ENCODE peak calls at places on chromosomes 11 and 22, in ten cellular contexts. E is heart left ventricle, H is transverse colon, C is K562, Q is IMR-90, N is right lobe of liver, B is A549, Z is uterus, A is lower leg skin, L is stomach. I is an unnamed sample.
A peak's percentile ranks its signal among the peaks of the same experiment; 100 is the strongest.

GRCh38 chr11:61776561-61777075 is 15.8 kb downstream of the TMEM258 start:
- DNase-seq in A (no peak), E (no peak), Q (peak; percentile 68), B (peak; percentile 94), Z (no peak), H (peak; percentile 66), N (peak; percentile 76), L (peak; percentile 76), C (peak; percentile 86), I (peak; percentile 80)

GRCh38 chr11:7673724-7674434 is 579 bp upstream of the CYB5R2 start:
- DNase-seq in E (peak; percentile 44), Q (no peak), B (no peak), H (peak; percentile 76), C (peak; percentile 41), N (no peak), Z (peak; percentile 70), L (peak; percentile 63), A (peak; percentile 92), I (no peak)

GRCh38 chr11:34238533-34238932 is 119.3 kb downstream of the ABTB2 start:
- DNase-seq in Q (no peak), E (no peak), L (no peak), Z (no peak), A (no peak), B (no peak), H (no peak), N (no peak), C (no peak), I (no peak)

GRCh38 chr11:1060885-1061616 is 13.6 kb upstream of the MUC2 start:
- DNase-seq in Z (peak; percentile 34), B (peak; percentile 83), E (no peak), N (no peak), L (peak; percentile 77), H (peak; percentile 92), A (no peak), C (no peak), Q (peak; percentile 56), I (peak; percentile 11)

GRCh38 chr11:128501576-128502549 is 85.5 kb downstream of the ETS1 start:
- DNase-seq in Z (no peak), C (no peak), Q (peak; percentile 77), L (no peak), A (no peak), B (no peak), E (peak; percentile 81), N (no peak), H (no peak), I (peak; percentile 47)

GRCh38 chr11:125063429-125064043 is 431 bp downstream of the SLC37A2 start:
- DNase-seq in Q (no peak), A (peak; percentile 81), E (no peak), B (no peak), C (no peak), Z (no peak), N (no peak), H (no peak), L (peak; percentile 24), I (no peak)

GRCh38 chr22:37329239-37330140 is 47.2 kb downstream of the CYTH4 start:
- DNase-seq in Z (no peak), L (no peak), A (no peak), C (no peak), B (no peak), E (no peak), N (no peak), H (no peak), Q (peak; percentile 31), I (no peak)

GRCh38 chr11:69115586-69116560 is 39.9 kb upstream of the SMIM38 start:
- DNase-seq in Q (no peak), N (peak; percentile 88), H (peak; percentile 43), Z (no peak), E (peak; percentile 86), C (peak; percentile 32), A (no peak), B (peak; percentile 35), L (peak; percentile 95), I (peak; percentile 39)

GRCh38 chr11:5690216-5690615 is 626 bp downstream of the TRIM22 start:
- DNase-seq in H (no peak), Z (no peak), A (no peak), C (no peak), Q (peak; percentile 40), B (no peak), L (no peak), E (no peak), N (no peak), I (no peak)

GRCh38 chr11:73818838-73819237 is 31.2 kb downstream of the MRPL48 start:
- DNase-seq in L (no peak), Z (no peak), B (no peak), C (no peak), H (no peak), A (no peak), E (no peak), Q (peak; percentile 55), N (no peak), I (no peak)

GRCh38 chr22:45502215-45503070 is at the start of gene FBLN1:
- DNase-seq in L (no peak), B (peak; percentile 50), C (peak; percentile 43), E (peak; percentile 44), H (no peak), N (no peak), Z (peak; percentile 70), A (no peak), Q (no peak), I (no peak)

GRCh38 chr11:121655481-121656332 is 202.9 kb upstream of the SORL1-AS1 start:
- DNase-seq in B (peak; percentile 72), E (peak; percentile 87), H (peak; percentile 81), L (peak; percentile 82), Q (peak; percentile 99), Z (peak; percentile 95), A (peak; percentile 97), N (peak; percentile 88), C (peak; percentile 82), I (peak; percentile 87)

GRCh38 chr22:47296405-47297260 is 534.2 kb downstream of the TBC1D22A start:
- DNase-seq in L (peak; percentile 17), N (no peak), Z (no peak), B (no peak), H (no peak), E (no peak), Q (no peak), A (peak; percentile 58), C (peak; percentile 11), I (no peak)

GRCh38 chr11:126225266-126225665 is 13.7 kb downstream of the FAM118B start:
- DNase-seq in E (no peak), H (no peak), L (no peak), B (no peak), Z (no peak), Q (no peak), A (no peak), C (no peak), N (no peak), I (no peak)
- TF ChIP-seq CTCF in E (no peak), H (no peak), L (no peak), B (no peak), Z (no peak), Q (no peak), A (no peak), C (no peak), N (no peak), I (no peak)

GRCh38 chr11:79676396-79676795 is 235.6 kb upstream of the TENM4 start:
- DNase-seq in B (no peak), C (no peak), H (no peak), Q (no peak), A (no peak), E (no peak), L (no peak), Z (no peak), N (no peak), I (no peak)
- TF ChIP-seq POLR2A in B (no peak), C (no peak), H (no peak), Q (no peak), A (no peak), E (no peak), L (no peak), Z (no peak), N (no peak), I (no peak)

DNA sequence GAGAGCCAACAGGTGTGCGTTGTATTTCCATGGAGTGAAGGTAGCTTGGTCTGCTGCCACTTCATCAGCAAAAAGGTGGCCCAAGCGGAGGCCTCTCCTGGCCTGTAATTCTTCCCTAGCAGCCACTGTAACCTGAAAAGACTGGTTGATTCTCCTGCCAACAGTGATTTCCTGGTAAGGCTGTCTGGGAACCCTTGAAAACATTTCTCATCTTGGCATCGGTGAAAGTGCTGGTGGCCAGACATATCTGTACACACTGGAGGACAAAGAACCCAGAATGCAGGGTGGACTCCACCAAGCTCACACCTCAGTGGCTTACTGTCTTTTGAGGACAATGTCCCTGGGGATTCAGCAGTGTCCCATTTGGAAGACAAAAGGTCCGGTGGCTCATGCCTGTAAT is 128.0 kb downstream of the TRIM29 start:
- DNase-seq in A (no peak), N (no peak), Z (no peak), C (no peak), E (no peak), B (no peak), Q (no peak), L (no peak), H (no peak), I (no peak)
- TF ChIP-seq CTCF in A (no peak), N (no peak), Z (no peak), C (no peak), E (no peak), B (no peak), Q (no peak), L (no peak), H (no peak), I (no peak)

GRCh38 chr11:65133724-65134123 is 595 bp downstream of the SYVN1 start:
- DNase-seq in L (peak; percentile 46), E (no peak), C (no peak), Z (peak; percentile 36), A (no peak), H (no peak), Q (no peak), B (no peak), N (peak; percentile 71), I (peak; percentile 72)

GRCh38 chr11:65134240-65134951 is at the start of gene SYVN1:
- DNase-seq in C (peak; percentile 91), A (peak; percentile 98), Q (peak; percentile 85), H (peak; percentile 95), N (peak; percentile 96), B (peak; percentile 96), Z (peak; percentile 89), E (peak; percentile 94), L (peak; percentile 94), I (peak; percentile 92)

GRCh38 chr11:65135633-65136145 is 1.4 kb upstream of the SYVN1 start:
- DNase-seq in Q (no peak), N (no peak), A (no peak), Z (no peak), E (no peak), B (no peak), L (no peak), H (no peak), C (no peak), I (no peak)

GRCh38 chr11:65136515-65137096 is 2.3 kb upstream of the SYVN1 start:
- DNase-seq in H (peak; percentile 63), C (no peak), E (no peak), A (no peak), N (no peak), B (no peak), Z (no peak), Q (no peak), L (no peak), I (no peak)

DNA sequence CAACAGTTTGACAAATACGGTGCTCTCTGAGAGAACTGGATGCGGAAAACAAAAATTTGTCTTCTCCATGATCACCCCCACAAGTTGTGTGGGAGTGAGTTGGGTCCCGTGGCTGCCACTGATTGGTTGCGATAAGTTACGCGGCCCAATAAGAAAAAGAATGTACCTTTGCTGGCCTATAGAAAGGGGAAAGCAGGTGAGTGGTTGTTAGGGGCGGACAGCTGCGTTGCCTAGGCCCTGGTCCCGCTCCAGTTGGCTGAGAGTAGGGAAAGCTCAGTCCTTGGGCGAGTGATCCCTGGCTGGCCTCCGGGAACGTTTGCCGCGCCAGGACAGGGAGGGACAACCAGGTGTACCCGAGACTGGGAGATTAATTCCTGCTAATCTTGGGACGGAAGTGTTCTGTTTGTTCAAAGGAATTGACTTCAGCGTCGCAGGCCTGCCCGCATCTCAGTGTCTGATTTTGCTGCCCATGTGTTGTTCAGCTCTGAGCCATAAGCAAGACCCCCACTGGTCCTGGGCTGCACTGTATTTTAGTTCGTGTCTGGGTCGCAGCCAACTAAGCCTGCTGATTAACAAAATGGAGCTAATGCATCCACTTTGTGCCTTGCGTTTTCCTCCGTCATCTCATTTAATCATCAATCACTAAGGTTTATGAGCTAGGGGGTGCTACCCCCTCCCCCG is 773 bp upstream of the SYVN1 start:
- DNase-seq in A (peak; percentile 97), H (peak; percentile 95), N (peak; percentile 98), Q (peak; percentile 97), B (peak; percentile 99), L (peak; percentile 98), E (peak; percentile 95), C (peak; percentile 89), Z (peak; percentile 95), I (peak; percentile 90)
- TF ChIP-seq POLR2A in A (no peak), H (peak; percentile 6), N (no peak), Q (no peak), B (peak; percentile 88), L (no peak), E (no peak), C (peak; percentile 15), Z (peak; percentile 48), I (no peak)